ENCODE peak calls at places on chromosomes 4 and X, in seven cellular contexts. I is HepG2, E is HCT116, M is SK-N-SH, T is K562, L is GM12878, O is H1. C is an unnamed sample.

GRCh38 chrX:71814123-71814912 is 51.2 kb downstream of the CXorf49B start:
- DNase-seq in T (no peak), I (no peak), M (no peak), E (no peak), O (no peak), L (no peak), C (no peak)

GRCh38 chr4:158856852-158857251 is 88.0 kb downstream of the FNIP2 start:
- DNase-seq in L (no peak), O (no peak), E (peak; percentile 26), I (peak; percentile 15), M (peak; percentile 44), T (peak; percentile 32), C (no peak)

GRCh38 chr4:97367878-97368277 is 775.4 kb downstream of the STPG2 start:
- DNase-seq in O (no peak), L (no peak), M (no peak), E (peak; percentile 83), I (no peak), T (no peak), C (no peak)

GRCh38 chrX:107827137-107827831 is 1.6 kb downstream of the MID2 start:
- DNase-seq in M (no peak), L (no peak), T (no peak), E (no peak), I (no peak), O (no peak), C (no peak)

GRCh38 chr4:102344520-102344954 is 745 bp downstream of the SLC39A8 start:
- DNase-seq in T (peak; percentile 71), M (peak; percentile 84), O (peak; percentile 79), I (no peak), L (no peak), E (peak; percentile 10), C (no peak)

GRCh38 chr4:33924239-33924638 is 2320.1 kb downstream of the ARAP2 start:
- DNase-seq in E (peak; percentile 82), T (no peak), M (no peak), O (no peak), I (no peak), L (no peak), C (no peak)

GRCh38 chrX:153993079-153993478 is 20.5 kb downstream of the TMEM187 start:
- DNase-seq in M (no peak), T (no peak), I (no peak), L (no peak), O (no peak), E (no peak), C (no peak)

GRCh38 chrX:130543603-130544002 is 141.8 kb downstream of the RBMX2 start:
- DNase-seq in L (no peak), T (no peak), O (no peak), I (no peak), M (no peak), E (no peak), C (no peak)

GRCh38 chr4:116202524-116202923 is 882.9 kb downstream of the TRAM1L1 start:
- DNase-seq in M (no peak), L (no peak), I (no peak), E (no peak), O (no peak), T (no peak), C (no peak)

GRCh38 chr4:66279084-66279483 is 608.8 kb upstream of the EPHA5 start:
- DNase-seq in I (no peak), L (no peak), M (no peak), O (no peak), E (no peak), T (no peak), C (no peak)

GRCh38 chr4:150567070-150567469 is 14.9 kb upstream of the MAB21L2 start:
- DNase-seq in T (no peak), E (no peak), L (no peak), M (no peak), I (no peak), O (no peak), C (no peak)

GRCh38 chr4:126627255-126627654 is 1005.5 kb upstream of the INTU start:
- DNase-seq in T (no peak), E (peak; percentile 8), I (no peak), L (no peak), M (peak; percentile 6), O (no peak), C (peak; percentile 3)

GRCh38 chr4:100289530-100289888 is 99.2 kb upstream of the DDIT4L start:
- DNase-seq in M (no peak), O (no peak), L (no peak), T (no peak), E (no peak), I (no peak), C (no peak)

GRCh38 chr4:140673729-140674128 is 82.5 kb downstream of the TBC1D9 start:
- DNase-seq in M (peak; percentile 79), T (no peak), O (no peak), L (no peak), E (no peak), I (no peak), C (no peak)

GRCh38 chr4:150063128-150063527 is 15.1 kb upstream of the DCLK2 start:
- DNase-seq in L (no peak), E (no peak), O (no peak), T (no peak), I (no peak), M (no peak), C (no peak)

GRCh38 chr4:22476011-22476410 is 39.9 kb downstream of the ADGRA3 start:
- DNase-seq in E (no peak), O (no peak), T (no peak), L (no peak), M (no peak), I (no peak), C (no peak)

GRCh38 chr4:22474636-22475310 is 41.1 kb downstream of the ADGRA3 start:
- DNase-seq in T (no peak), M (no peak), O (no peak), E (peak; percentile 52), I (peak; percentile 84), L (no peak), C (no peak)

GRCh38 chr4:22473268-22473667 is 42.6 kb downstream of the ADGRA3 start:
- DNase-seq in M (no peak), O (no peak), E (no peak), L (no peak), T (no peak), I (no peak), C (no peak)

GRCh38 chr4:22471999-22472434 is 43.8 kb downstream of the ADGRA3 start:
- DNase-seq in L (no peak), T (no peak), I (no peak), O (no peak), E (no peak), M (no peak), C (no peak)

GRCh38 chr4:22471419-22471818 is 44.4 kb downstream of the ADGRA3 start:
- DNase-seq in O (no peak), T (no peak), I (no peak), E (no peak), L (no peak), M (no peak), C (no peak)
- H3K4me1 ChIP-seq in O (no peaks in the 10 kb centered on the region), T (no peaks in the 10 kb centered on the region), I (peaks cover 53% of the 10 kb centered on the region), E (peaks cover 31% of the 10 kb centered on the region), L (no peaks in the 10 kb centered on the region), M (no peaks in the 10 kb centered on the region), C (no peaks in the 10 kb centered on the region)

GRCh38 chrX:40171513-40172168 is 73.9 kb upstream of the BCOR start:
- DNase-seq in I (no peak), O (peak; percentile 42), E (no peak), M (no peak), T (peak; percentile 23), L (no peak), C (no peak)

GRCh38 chrX:40173662-40174593 is 76.2 kb upstream of the BCOR start:
- DNase-seq in T (peak; percentile 22), O (peak; percentile 50), M (peak; percentile 48), I (peak; percentile 76), E (peak; percentile 72), L (no peak), C (no peak)

GRCh38 chrX:40172169-40172979 is 74.6 kb upstream of the BCOR start:
- DNase-seq in T (peak; percentile 90), O (peak; percentile 50), M (no peak), I (no peak), L (no peak), E (no peak), C (no peak)

GRCh38 chrX:40174594-40175415 is 77.0 kb upstream of the BCOR start:
- DNase-seq in T (no peak), M (peak; percentile 70), E (no peak), O (peak; percentile 57), L (no peak), I (peak; percentile 22), C (no peak)

GRCh38 chrX:40172980-40173661 is 75.4 kb upstream of the BCOR start:
- DNase-seq in I (peak; percentile 77), E (no peak), O (no peak), M (no peak), L (no peak), T (no peak), C (no peak)
- TF ChIP-seq YY1 in I (no peak), E (no peak), O (no peak), M (no peak), L (no peak), T (no peak), C (no peak)

GRCh38 chrX:148541461-148541983 is 41.1 kb downstream of the AFF2 start:
- DNase-seq in L (no peak), E (no peak), T (no peak), O (no peak), I (no peak), M (no peak), C (no peak)

GRCh38 chrX:148538582-148538981 is 38.2 kb downstream of the AFF2 start:
- DNase-seq in I (no peak), T (no peak), O (no peak), E (no peak), M (no peak), L (no peak), C (no peak)

GRCh38 chrX:148542481-148543255 is 42.3 kb downstream of the AFF2 start:
- DNase-seq in M (no peak), O (no peak), T (no peak), I (no peak), L (no peak), E (no peak), C (no peak)

GRCh38 chrX:148537556-148538182 is 37.3 kb downstream of the AFF2 start:
- DNase-seq in I (no peak), E (no peak), T (peak; percentile 5), M (no peak), O (no peak), L (no peak), C (no peak)

DNA sequence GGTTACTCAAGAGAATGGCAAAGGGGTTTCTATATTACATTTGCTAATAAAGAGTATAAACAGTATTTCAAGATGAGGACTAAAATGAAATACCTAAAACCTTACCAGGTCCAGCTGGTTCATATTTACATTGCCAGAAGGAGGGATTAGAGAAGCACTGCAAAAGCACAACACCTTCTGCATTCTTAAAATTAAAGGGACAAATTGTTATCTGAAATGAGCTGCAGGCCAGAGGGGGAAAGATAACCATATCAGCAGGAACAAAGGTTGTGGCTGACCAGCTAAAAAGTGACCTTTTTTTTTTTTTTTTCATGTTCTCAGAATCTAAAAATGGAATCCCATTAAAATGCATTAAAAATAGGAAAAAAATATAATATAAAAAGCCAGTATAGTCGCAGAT is 39.7 kb downstream of the AFF2 start:
- DNase-seq in O (no peak), T (peak; percentile 30), M (no peak), L (no peak), I (no peak), E (no peak), C (no peak)
- H3K4me1 ChIP-seq in O (no peaks in the 10 kb centered on the region), T (no peaks in the 10 kb centered on the region), M (no peaks in the 10 kb centered on the region), L (no peaks in the 10 kb centered on the region), I (no peaks in the 10 kb centered on the region), E (no peaks in the 10 kb centered on the region), C (no peaks in the 10 kb centered on the region)

DNA sequence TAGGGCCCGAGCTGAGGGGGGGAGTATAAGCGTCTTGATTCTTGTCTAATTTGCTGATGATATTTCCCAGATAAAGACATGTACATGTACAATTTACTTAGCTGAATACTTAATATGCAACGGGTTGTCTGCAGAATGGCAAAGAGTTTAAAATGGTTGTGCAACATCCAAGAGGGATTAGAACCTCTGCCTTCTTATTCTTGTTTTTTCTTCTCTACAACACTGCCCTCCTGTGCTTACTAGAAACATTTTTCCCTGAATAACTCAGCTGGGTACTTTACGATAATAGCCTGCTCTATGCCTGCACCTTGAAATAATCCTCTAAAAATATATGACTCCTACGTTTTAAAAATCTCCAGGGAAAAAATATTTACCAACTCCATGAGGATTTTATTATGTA is 41.8 kb downstream of the INTS12 start:
- DNase-seq in L (no peak), M (no peak), O (no peak), T (peak; percentile 7), E (no peak), I (no peak), C (no peak)
- TF ChIP-seq YY1 in L (no peak), M (no peak), O (no peak), T (no peak), E (no peak), I (no peak), C (no peak)